ENCODE peak calls at places on chromosomes 3 and 15, in six cellular contexts. A is CD4-positive, alpha-beta T cell; P is cardiac muscle cell; G is AG09309; Q is progenitor cell of endocrine pancreas; N is astrocyte of the cerebellum. I is an unnamed sample.

GRCh38 chr3:12388185-12388584 is 96.1 kb upstream of the TSEN2 start:
- DNase-seq in A (no peak), P (no peak), G (no peak), Q (no peak), N (no peak), I (no peak)

GRCh38 chr15:63896336-63897115 is 62.8 kb upstream of the HERC1 start:
- DNase-seq in A (peak; percentile 17), P (peak; percentile 33), G (peak; percentile 18), Q (no peak), N (peak; percentile 38), I (peak; percentile 92)

GRCh38 chr3:128081846-128082245 is 29.6 kb downstream of the SEC61A1 start:
- DNase-seq in A (no peak), P (no peak), G (peak; percentile 23), Q (no peak), N (no peak), I (no peak)

GRCh38 chr3:18758047-18758704 is 333.0 kb upstream of the SATB1 start:
- DNase-seq in A (peak; percentile 9), P (peak; percentile 69), G (peak; percentile 4), Q (no peak), N (peak; percentile 3), I (peak; percentile 80)

GRCh38 chr3:55875137-55875536 is 388.0 kb upstream of the WNT5A start:
- DNase-seq in A (no peak), P (no peak), G (no peak), Q (no peak), N (no peak), I (no peak)

GRCh38 chr3:160464321-160464720 is 14.7 kb upstream of the TRIM59 start:
- DNase-seq in A (no peak), P (no peak), G (no peak), Q (no peak), N (no peak), I (no peak)

GRCh38 chr15:75107905-75108838 is 84.8 kb downstream of the PPCDC start:
- DNase-seq in A (peak; percentile 36), P (no peak), G (peak; percentile 79), Q (no peak), N (peak; percentile 48), I (peak; percentile 99)

GRCh38 chr3:43910750-43911149 is 220.0 kb downstream of the ABHD5 start:
- DNase-seq in A (no peak), P (no peak), G (no peak), Q (no peak), N (no peak), I (peak; percentile 64)

GRCh38 chr3:64599651-64600050 is 88.1 kb downstream of the ADAMTS9 start:
- DNase-seq in A (no peak), P (no peak), G (no peak), Q (no peak), N (no peak), I (no peak)

GRCh38 chr15:100902436-100903190 is 16.5 kb upstream of the LRRK1 start:
- DNase-seq in A (no peak), P (no peak), G (peak; percentile 56), Q (no peak), N (peak; percentile 55), I (peak; percentile 52)

GRCh38 chr3:30300844-30301243 is 305.6 kb upstream of the TGFBR2 start:
- DNase-seq in A (no peak), P (no peak), G (no peak), Q (no peak), N (no peak), I (no peak)

DNA sequence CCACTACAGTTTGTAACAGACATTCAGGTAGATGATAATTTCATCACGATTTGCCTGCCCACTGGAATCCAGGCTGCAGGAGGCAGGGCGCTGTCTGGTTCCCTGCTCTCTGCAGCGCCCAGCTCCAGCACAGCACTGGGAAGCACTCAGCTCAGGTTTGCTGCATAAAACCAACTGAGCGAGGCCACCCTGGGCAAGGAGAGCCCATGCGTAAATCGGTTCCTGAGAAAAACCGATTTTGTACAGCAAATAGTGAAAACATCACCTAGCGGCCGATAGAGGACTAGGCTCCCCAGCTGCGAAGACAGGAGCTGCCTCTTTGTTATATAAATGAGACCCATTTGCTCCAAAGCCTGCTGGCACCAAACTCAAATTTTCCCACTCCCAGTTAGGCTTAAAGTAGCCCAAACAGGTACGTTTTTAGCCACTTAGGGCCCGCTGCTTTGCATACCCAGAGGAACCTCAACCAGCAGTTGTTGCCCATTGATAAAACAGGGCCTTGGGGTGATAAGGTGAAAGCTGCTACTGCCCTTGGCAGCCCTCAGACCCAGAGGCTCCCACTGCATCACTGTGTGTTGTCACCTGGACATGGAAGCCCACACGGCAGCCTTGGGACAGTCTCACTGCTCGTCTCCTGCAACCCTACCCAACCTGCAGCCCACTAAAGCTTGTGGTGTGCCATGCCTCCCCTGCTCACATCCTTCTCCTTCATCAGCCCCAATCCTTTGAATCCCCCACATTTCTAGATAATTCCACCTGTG is 47.5 kb downstream of the ALDH1L1 start:
- DNase-seq in A (no peak), P (peak; percentile 23), G (no peak), Q (no peak), N (no peak), I (no peak)
- TF ChIP-seq CTCF in A (no peak), P (peak; percentile 56), G (peak; percentile 35), Q (peak; percentile 57), N (peak; percentile 46), I (no peak)

DNA sequence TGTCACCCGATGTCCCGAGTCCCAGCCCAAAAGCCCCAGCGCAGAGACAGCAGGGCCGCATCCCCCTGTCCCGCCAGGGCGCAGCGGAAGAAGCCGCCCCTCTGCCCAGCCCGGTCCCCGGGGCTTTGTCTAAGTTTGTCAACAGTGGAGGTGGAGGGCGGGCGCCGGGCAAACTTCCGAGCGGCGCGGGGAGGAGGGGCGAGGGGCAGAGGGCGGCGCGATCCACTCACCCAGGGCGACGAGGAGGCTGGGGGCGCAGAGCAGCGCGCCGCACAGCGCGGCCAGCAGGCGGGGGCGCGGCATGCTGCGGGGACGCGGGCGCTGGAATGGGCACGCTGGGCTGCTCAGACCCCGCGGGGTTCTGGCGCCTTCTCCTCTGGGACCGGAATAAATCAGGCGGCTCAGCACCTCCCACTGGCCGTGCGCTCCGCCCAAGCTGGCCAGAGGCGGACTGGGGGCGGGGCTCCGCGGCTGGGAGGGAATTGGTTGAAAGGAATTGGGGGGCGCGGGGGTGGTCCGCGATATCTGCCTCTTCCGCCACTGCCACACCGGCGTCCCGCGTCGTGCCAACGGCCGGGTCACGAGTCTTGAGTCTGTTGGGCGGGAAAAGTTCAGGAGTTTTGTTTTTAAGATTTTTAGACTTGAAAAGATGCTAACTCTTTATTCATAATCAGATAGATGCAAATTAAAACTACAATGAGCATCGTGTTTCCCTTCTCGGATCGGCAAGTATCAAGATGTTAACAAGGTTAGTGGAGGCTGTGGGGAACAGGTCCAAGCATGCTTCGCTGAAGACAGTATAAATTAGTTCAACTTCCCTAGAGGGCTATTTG is at the start of gene MFGE8:
- DNase-seq in A (peak; percentile 69), P (peak; percentile 94), G (peak; percentile 25), Q (peak; percentile 82), N (no peak), I (peak; percentile 71)
- TF ChIP-seq CTCF in A (peak; percentile 41), P (peak; percentile 2), G (no peak), Q (peak; percentile 37), N (no peak), I (no peak)

DNA sequence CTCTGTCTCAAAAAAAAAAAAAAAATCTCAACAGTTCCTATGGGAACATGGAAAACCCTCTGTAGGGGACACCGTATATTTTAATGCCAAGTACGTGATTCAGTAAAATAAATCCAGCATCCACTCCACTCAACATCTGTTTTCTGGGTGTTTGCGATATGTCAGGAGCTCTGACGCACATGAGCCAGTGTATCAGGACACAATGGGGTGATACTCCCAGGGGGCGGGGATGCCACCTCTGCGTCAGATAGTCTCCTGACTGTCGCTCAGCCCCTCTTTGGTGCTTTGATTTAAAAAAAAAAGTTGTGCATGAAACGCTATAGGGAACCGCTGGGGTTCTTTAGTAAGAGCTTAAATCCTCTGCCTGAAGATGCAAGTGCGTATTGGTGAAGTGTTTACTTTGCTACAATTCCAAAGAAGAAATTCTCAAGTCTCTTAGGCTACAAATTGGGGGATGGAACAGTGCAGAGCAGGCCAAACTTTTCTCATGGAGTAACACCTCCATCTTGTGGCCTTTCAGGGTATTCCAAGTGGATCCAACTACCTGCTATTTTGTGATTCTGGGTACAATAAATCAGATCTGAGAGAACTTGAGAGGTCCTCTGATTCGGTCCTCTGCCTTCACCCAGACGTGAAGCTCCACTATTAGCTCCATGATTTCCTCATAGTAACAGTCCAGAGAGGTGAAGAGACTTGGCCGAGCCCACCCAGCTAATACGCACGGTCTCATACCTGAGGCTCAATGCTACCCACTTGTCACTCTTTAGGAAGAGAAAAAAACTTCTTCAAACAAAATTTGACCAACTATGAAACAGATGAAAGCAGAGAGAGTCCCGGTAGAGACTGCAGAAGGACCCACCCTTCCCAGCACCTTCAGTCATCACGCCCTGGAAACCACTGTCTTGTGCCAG is 9.3 kb upstream of the NR2E3 start:
- DNase-seq in A (no peak), P (peak; percentile 77), G (peak; percentile 59), Q (peak; percentile 49), N (peak; percentile 81), I (peak; percentile 57)
- TF ChIP-seq CTCF in A (no peak), P (peak; percentile 83), G (peak; percentile 84), Q (peak; percentile 85), N (peak; percentile 84), I (peak; percentile 60)

GRCh38 chr15:57667171-57667924 is 39.2 kb upstream of the POLR2M start:
- DNase-seq in A (no peak), P (peak; percentile 13), G (no peak), Q (no peak), N (peak; percentile 20), I (no peak)
- TF ChIP-seq CTCF in A (no peak), P (peak; percentile 61), G (peak; percentile 61), Q (peak; percentile 33), N (peak; percentile 59), I (no peak)

GRCh38 chr15:88243895-88244787 is 12.4 kb downstream of the NTRK3 start:
- DNase-seq in A (no peak), P (peak; percentile 53), G (no peak), Q (no peak), N (no peak), I (peak; percentile 45)
- TF ChIP-seq CTCF in A (peak; percentile 34), P (peak; percentile 78), G (peak; percentile 70), Q (peak; percentile 54), N (peak; percentile 64), I (peak; percentile 92)

DNA sequence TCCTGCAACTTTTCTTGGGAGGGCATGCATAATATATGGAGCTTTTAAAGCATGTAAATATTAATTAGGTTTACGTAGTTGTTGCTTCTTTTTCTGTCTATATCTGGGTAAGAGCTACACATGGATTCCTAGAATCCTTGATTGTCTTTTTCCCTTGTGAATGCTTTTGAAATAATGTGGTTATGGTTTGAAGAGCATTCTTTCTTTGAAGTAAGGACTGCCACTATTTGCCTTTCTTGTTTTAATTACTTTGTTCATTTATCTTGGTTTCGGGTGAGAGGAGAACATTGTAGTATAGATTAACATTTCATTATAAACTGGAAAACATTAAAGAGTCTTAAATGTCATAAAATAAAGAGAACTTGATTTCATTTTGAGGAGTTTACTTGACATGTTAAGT is 674.0 kb downstream of the ZBBX start:
- DNase-seq in A (no peak), P (no peak), G (no peak), Q (no peak), N (no peak), I (no peak)
- TF ChIP-seq CTCF in A (no peak), P (no peak), G (no peak), Q (no peak), N (no peak), I (no peak)

I was measured in NB4.